ENCODE peak calls at places on chromosome 4, in six cellular contexts. O is fibroblast of the aortic adventitia; D is CD4-positive, CD25-positive, alpha-beta regulatory T cell; J is activated CD4-positive, alpha-beta T cell treated with anti-CD3 and anti-CD28 coated beads, Interleukin-2, amount 50 U/mL, for 1 hour; H is fibroblast of lung; P is frontal cortex. A is an unnamed sample.

GRCh38 chr4:84451546-84451945 is 47.5 kb downstream of the NKX6-1 start:
- DNase-seq in O (peak), J (no peak), P (no peak), D (no peak), H (peak), A (no peak)

GRCh38 chr4:186068581-186069402 is at the start of gene TLR3:
- DNase-seq in D (peak), O (peak), H (peak), P (no peak), J (no peak), A (no peak)

GRCh38 chr4:1465173-1466033 is 59.2 kb upstream of the NKX1-1 start:
- DNase-seq in J (no peak), D (no peak), H (no peak), P (no peak), O (no peak), A (no peak)

GRCh38 chr4:73828945-73829344 is 7.5 kb upstream of the CXCL6 start:
- DNase-seq in P (no peak), J (no peak), H (peak), D (no peak), O (peak), A (no peak)

GRCh38 chr4:132195181-132195580 is 953.9 kb upstream of the PCDH10 start:
- DNase-seq in J (no peak), H (peak), D (no peak), P (no peak), O (peak), A (no peak)

GRCh38 chr4:150140774-150141400 is 62.6 kb downstream of the DCLK2 start:
- DNase-seq in P (no peak), O (peak), D (no peak), H (peak), J (no peak), A (no peak)

GRCh38 chr4:123352240-123352945 is 44.2 kb upstream of the SPRY1 start:
- DNase-seq in O (peak), J (no peak), P (peak), D (no peak), H (peak), A (no peak)

GRCh38 chr4:140095694-140096482 is 58.1 kb downstream of the MAML3 start:
- DNase-seq in O (peak), J (peak), P (no peak), H (peak), D (peak), A (no peak)

GRCh38 chr4:15601862-15602261 is 53.3 kb downstream of the FBXL5 start:
- DNase-seq in D (no peak), J (no peak), O (no peak), H (no peak), P (no peak), A (no peak)

GRCh38 chr4:1008840-1009646 is 2.4 kb upstream of the FGFRL1 start:
- DNase-seq in D (peak), J (peak), P (no peak), O (no peak), H (no peak), A (no peak)

GRCh38 chr4:123488916-123489315 is 92.3 kb downstream of the SPRY1 start:
- DNase-seq in H (peak), P (peak), D (no peak), O (peak), J (no peak), A (no peak)

GRCh38 chr4:183289688-183290087 is 30.4 kb downstream of the CLDN22 start:
- DNase-seq in P (no peak), D (no peak), J (no peak), H (no peak), O (no peak), A (no peak)

GRCh38 chr4:75042601-75043208 is 109.8 kb downstream of the PARM1 start:
- DNase-seq in P (no peak), D (no peak), J (no peak), H (no peak), O (no peak), A (no peak)